ENCODE peak calls at places on chromosomes 11 and 22, in eight cellular contexts. H is mesenchymal stem cell; K is naive thymus-derived CD4-positive, alpha-beta T cell; D is AG04450; N is thoracic aorta; G is fibroblast of lung; L is IMR-90; U is GM23248. S is an unnamed sample.
A peak's percentile ranks its signal among the peaks of the same experiment; 100 is the strongest.

GRCh38 chr22:23183107-23183698 is 2.9 kb downstream of the BCR start:
- DNase-seq in H (peak; percentile 55), K (no peak), D (no peak), N (no peak), G (peak; percentile 80), L (peak; percentile 66), U (peak; percentile 75), S (peak; percentile 85)

GRCh38 chr11:61904539-61905048 is 12.8 kb downstream of the RAB3IL1 start:
- DNase-seq in H (no peak), K (no peak), D (no peak), N (no peak), G (no peak), L (no peak), U (no peak), S (no peak)

GRCh38 chr22:28837640-28838039 is 37.3 kb upstream of the XBP1 start:
- DNase-seq in H (no peak), K (no peak), D (no peak), N (no peak), G (no peak), L (no peak), U (no peak), S (no peak)

GRCh38 chr11:11010624-11011127 is 152.8 kb upstream of the ZBED5 start:
- DNase-seq in H (peak; percentile 46), K (no peak), D (no peak), N (no peak), G (peak; percentile 23), L (peak; percentile 1), U (peak; percentile 55), S (peak; percentile 12)

GRCh38 chr11:6545917-6546605 is 49.0 kb downstream of the DNHD1 start:
- DNase-seq in H (no peak), K (no peak), D (no peak), N (no peak), G (no peak), L (no peak), U (no peak), S (no peak)

GRCh38 chr11:103631841-103632240 is 404.6 kb upstream of the DDI1 start:
- DNase-seq in H (no peak), K (no peak), D (no peak), N (no peak), G (no peak), L (no peak), U (peak; percentile 22), S (no peak)

GRCh38 chr22:28146401-28147304 is 227.6 kb upstream of the PITPNB start:
- DNase-seq in H (no peak), K (no peak), D (no peak), N (no peak), G (peak; percentile 64), L (no peak), U (peak; percentile 15), S (no peak)

GRCh38 chr22:21094911-21095772 is 49.4 kb downstream of the LRRC74B start:
- DNase-seq in H (no peak), K (no peak), D (no peak), N (no peak), G (no peak), L (no peak), U (no peak), S (no peak)

GRCh38 chr22:23270212-23270733 is 90.0 kb downstream of the BCR start:
- DNase-seq in H (peak; percentile 17), K (no peak), D (no peak), N (no peak), G (no peak), L (peak; percentile 7), U (no peak), S (no peak)

GRCh38 chr11:57205046-57205671 is 23.4 kb downstream of the LRRC55 start:
- DNase-seq in H (no peak), K (no peak), D (no peak), N (no peak), G (peak; percentile 49), L (peak; percentile 62), U (peak; percentile 94), S (no peak)

GRCh38 chr11:83823461-83824025 is 537.4 kb upstream of the CCDC90B start:
- DNase-seq in H (peak; percentile 60), K (no peak), D (no peak), N (no peak), G (peak; percentile 22), L (peak; percentile 72), U (no peak), S (no peak)

GRCh38 chr11:12044799-12045198 is 36.4 kb upstream of the DKK3 start:
- DNase-seq in H (no peak), K (no peak), D (no peak), N (no peak), G (no peak), L (no peak), U (peak; percentile 47), S (peak; percentile 64)

GRCh38 chr11:82976786-82977185 is 75.2 kb downstream of the DDIAS start:
- DNase-seq in H (no peak), K (no peak), D (no peak), N (no peak), G (no peak), L (no peak), U (no peak), S (no peak)

GRCh38 chr11:43366597-43367121 is 7.9 kb downstream of the TTC17 start:
- DNase-seq in H (peak; percentile 73), K (no peak), D (peak; percentile 57), N (no peak), G (peak; percentile 49), L (peak; percentile 84), U (peak; percentile 16), S (no peak)

GRCh38 chr11:70863186-70863585 is 389.2 kb downstream of the SHANK2 start:
- DNase-seq in H (no peak), K (no peak), D (no peak), N (no peak), G (no peak), L (no peak), U (no peak), S (no peak)

GRCh38 chr11:4697583-4697982 is at the start of gene OR51E2:
- DNase-seq in H (peak; percentile 43), K (no peak), D (peak; percentile 26), N (no peak), G (peak; percentile 28), L (peak; percentile 78), U (peak; percentile 15), S (no peak)

GRCh38 chr11:118820412-118821357 is 29.7 kb upstream of the DDX6 start:
- DNase-seq in H (no peak), K (no peak), D (no peak), N (peak; percentile 85), G (peak; percentile 68), L (no peak), U (peak; percentile 73), S (peak; percentile 26)

GRCh38 chr11:77508031-77508430 is 34.1 kb upstream of the PAK1 start:
- DNase-seq in H (no peak), K (no peak), D (no peak), N (no peak), G (no peak), L (no peak), U (peak; percentile 7), S (no peak)

GRCh38 chr11:109424893-109425292 is 2.9 kb downstream of the C11orf87 start:
- DNase-seq in H (no peak), K (no peak), D (no peak), N (no peak), G (no peak), L (no peak), U (no peak), S (no peak)

GRCh38 chr11:93236741-93237675 is 39.2 kb upstream of the SLC36A4 start:
- DNase-seq in H (peak; percentile 51), K (peak; percentile 8), D (no peak), N (no peak), G (peak; percentile 38), L (peak; percentile 44), U (peak; percentile 62), S (no peak)

DNA sequence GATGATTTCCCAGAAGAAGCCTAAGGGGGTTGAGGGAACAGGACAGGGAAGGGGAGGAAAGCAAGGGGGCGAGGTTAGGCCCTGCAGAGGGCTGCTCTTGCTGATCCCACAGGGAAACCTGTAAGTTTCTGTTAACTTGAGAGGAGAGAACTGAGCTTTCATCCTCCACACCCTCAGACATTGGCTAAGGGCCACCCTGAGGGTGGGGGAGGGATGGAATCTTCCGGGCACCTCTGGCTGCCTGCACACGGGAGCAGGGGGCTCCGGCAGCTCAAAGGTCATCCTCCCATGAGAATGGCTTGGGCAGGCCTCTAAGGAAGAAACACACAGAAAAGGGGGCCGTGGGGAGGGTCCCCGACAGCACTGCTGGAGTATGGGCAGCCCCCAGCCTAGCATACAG is 108.1 kb downstream of the TSPAN18 start:
- DNase-seq in H (no peak), K (no peak), D (no peak), N (no peak), G (no peak), L (no peak), U (no peak), S (no peak)
- H3K27me3 ChIP-seq in H (peaks cover 46% of the 10 kb centered on the region), K (no peaks in the 10 kb centered on the region), D (peaks cover 17% of the 10 kb centered on the region), N (no peaks in the 10 kb centered on the region), G (peaks cover 11% of the 10 kb centered on the region), L (peaks cover 18% of the 10 kb centered on the region), U (peaks cover 19% of the 10 kb centered on the region), S (no peaks in the 10 kb centered on the region)

DNA sequence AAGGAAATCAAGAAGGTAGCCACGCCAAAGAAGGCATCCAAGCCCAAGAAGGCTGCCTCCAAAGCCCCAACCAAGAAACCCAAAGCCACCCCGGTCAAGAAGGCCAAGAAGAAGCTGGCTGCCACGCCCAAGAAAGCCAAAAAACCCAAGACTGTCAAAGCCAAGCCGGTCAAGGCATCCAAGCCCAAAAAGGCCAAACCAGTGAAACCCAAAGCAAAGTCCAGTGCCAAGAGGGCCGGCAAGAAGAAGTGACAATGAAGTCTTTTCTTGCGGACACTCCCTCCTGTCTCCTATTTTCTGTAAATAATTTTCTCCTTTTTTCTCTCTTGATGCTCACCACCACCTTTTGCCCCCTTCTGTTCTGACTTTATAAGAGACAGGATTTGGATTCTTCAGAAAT is 1.9 kb upstream of the GCAT start:
- DNase-seq in H (no peak), K (no peak), D (no peak), N (no peak), G (no peak), L (no peak), U (peak; percentile 38), S (no peak)
- H3K27ac ChIP-seq in H (no peak overlapping the region), K (no peak overlapping the region), D (no peak overlapping the region), N (peak overlapping the region; percentile 72), G (peak overlapping the region; percentile 85), L (no peak overlapping the region), U (peak overlapping the region; percentile 74), S (no peak overlapping the region)

DNA sequence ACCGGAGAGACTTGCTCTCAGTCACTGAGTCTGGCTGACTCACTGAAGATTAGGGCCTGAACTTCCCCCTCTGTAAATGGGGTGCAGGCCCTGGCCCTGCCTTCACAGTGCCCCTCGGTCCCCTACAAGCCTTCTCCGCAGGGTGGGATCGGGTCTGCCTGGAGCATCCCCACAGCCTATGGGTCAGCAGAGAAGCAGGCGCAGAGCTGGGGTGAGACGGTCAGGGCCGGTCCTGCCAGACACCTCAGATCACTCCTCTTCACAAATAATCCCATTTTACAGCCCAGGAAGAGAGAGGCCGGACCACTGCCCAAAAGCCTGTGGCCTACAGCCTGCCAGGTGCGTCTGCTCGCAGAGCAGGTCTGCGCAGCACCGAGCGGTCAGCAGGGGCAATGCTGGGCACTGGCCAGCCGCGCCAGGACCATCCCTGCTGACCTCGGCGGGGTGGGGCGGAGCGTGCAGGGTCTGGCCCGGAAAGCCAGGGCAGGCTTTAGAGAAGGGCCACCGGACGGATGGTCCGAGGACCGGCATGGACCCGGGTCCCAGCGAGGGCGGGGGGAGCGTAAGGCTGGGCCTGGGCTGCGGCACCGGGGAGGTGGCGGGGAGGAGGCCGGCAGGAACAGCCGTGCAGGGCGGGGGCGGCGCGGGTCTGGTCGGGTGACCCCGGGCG is 518 bp upstream of the SEPTIN5 start:
- DNase-seq in H (no peak), K (no peak), D (no peak), N (no peak), G (no peak), L (no peak), U (peak; percentile 47), S (no peak)
- H3K27me3 ChIP-seq in H (peaks cover 41% of the 10 kb centered on the region), K (no peaks in the 10 kb centered on the region), D (peaks cover 22% of the 10 kb centered on the region), N (no peaks in the 10 kb centered on the region), G (peaks cover 12% of the 10 kb centered on the region), L (peaks cover 32% of the 10 kb centered on the region), U (no peaks in the 10 kb centered on the region), S (no peaks in the 10 kb centered on the region)

GRCh38 chr11:112166561-112166960 is 611 bp upstream of the TEX12 start:
- DNase-seq in H (no peak), K (no peak), D (no peak), N (no peak), G (peak; percentile 87), L (no peak), U (peak; percentile 86), S (no peak)
- H3K27ac ChIP-seq in H (no peak overlapping the region), K (no peak overlapping the region), D (no peak overlapping the region), N (no peak overlapping the region), G (no peak overlapping the region), L (no peak overlapping the region), U (peak overlapping the region; percentile 51), S (no peak overlapping the region)

S was measured in dorsolateral prefrontal cortex.